ENCODE peak calls at places on chromosome 5, in five cellular contexts. G is right lobe of liver, D is A549, W is gastrocnemius medialis, Q is thoracic aorta. F is an unnamed sample. For H3K9me3 and H3K4me1, the result is how much of the 10 kb centered on the place peaks cover.

GRCh38 chr5:6676702-6677101 is 36.5 kb upstream of the TENT4A start:
- ATAC-seq in D (no peak), Q (no peak), G (no peak), W (no peak), F (no peak)

GRCh38 chr5:147939431-147940114 is 33.2 kb upstream of the C5orf46 start:
- ATAC-seq in D (no peak), G (no peak), W (no peak), Q (no peak), F (no peak)

GRCh38 chr5:110289213-110289810 is 437.2 kb downstream of the TMEM232 start:
- ATAC-seq in W (no peak), G (no peak), Q (no peak), D (no peak), F (no peak)

GRCh38 chr5:77311217-77311571 is 100.7 kb downstream of the PDE8B start:
- ATAC-seq in W (no peak), G (no peak), D (no peak), Q (no peak), F (no peak)

GRCh38 chr5:55345327-55345726 is 37.5 kb downstream of the MTREX start:
- ATAC-seq in W (no peak), D (no peak), G (peak), Q (no peak), F (no peak)

GRCh38 chr5:66351822-66352221 is 207.7 kb downstream of the SREK1 start:
- ATAC-seq in G (no peak), W (no peak), D (no peak), Q (no peak), F (no peak)

GRCh38 chr5:22887566-22887965 is 34.4 kb upstream of the CDH12 start:
- ATAC-seq in D (no peak), W (no peak), Q (no peak), G (no peak), F (no peak)

GRCh38 chr5:68368686-68369359 is 153.3 kb downstream of the PIK3R1 start:
- ATAC-seq in W (no peak), Q (no peak), D (no peak), G (no peak), F (no peak)

GRCh38 chr5:115601709-115602584 is at the start of gene TICAM2:
- ATAC-seq in G (peak), W (peak), Q (peak), D (peak), F (peak)

GRCh38 chr5:169298193-169298592 is 2.7 kb downstream of the SLIT3 start:
- ATAC-seq in W (no peak), Q (no peak), G (no peak), D (no peak), F (no peak)

GRCh38 chr5:78419396-78419795 is 59.0 kb downstream of the SCAMP1 start:
- ATAC-seq in G (no peak), D (no peak), W (no peak), Q (no peak), F (no peak)

GRCh38 chr5:78424680-78425079 is 64.3 kb downstream of the SCAMP1 start:
- ATAC-seq in D (no peak), G (no peak), Q (no peak), W (no peak), F (no peak)

GRCh38 chr5:78417026-78417425 is 56.6 kb downstream of the SCAMP1 start:
- ATAC-seq in W (no peak), G (no peak), Q (no peak), D (no peak), F (no peak)

GRCh38 chr5:78420548-78420947 is 60.1 kb downstream of the SCAMP1 start:
- ATAC-seq in Q (no peak), G (peak), W (no peak), D (no peak), F (no peak)
- H3K9me3 ChIP-seq in Q (under half), G (under half), W (under half), D (under half), F (under half)

DNA sequence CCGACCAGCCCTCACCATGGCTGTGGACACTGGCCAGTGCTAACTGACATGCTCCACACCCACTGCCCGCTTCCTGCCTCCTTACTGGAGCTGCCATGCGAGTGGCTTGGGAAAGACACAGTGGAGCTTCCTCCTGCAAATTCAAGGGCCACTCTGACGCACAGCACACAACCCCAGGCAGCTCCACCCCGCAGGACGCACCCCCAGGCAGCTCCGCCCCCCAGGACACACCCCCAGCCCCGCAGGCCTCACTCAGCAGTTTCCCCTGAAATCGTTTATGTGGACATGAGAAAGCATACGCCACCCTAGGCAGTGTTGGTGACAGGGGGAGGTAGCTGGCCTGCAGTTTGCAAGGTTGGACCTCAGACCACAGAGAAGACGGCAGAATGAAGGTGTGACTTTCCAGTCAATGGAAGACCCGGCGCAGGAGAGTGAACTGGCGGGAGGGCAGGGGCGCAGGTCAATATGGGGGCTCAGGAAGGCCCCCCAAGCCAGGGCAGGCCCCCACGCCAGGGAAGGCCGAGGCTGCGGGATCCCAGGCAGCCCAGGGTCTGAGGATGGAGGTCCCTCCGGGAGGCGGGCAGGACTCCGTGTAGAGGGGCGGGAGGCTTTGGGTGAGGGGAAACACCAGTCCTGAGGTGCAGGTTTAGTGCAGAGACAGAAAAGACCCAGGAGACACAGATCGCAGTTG is 21.6 kb downstream of the LPCAT1 start:
- ATAC-seq in Q (no peak), D (peak), W (no peak), G (peak), F (peak)
- H3K4me1 ChIP-seq in Q (under half), D (under half), W (under half), G (under half), F (under half)

GRCh38 chr5:19790811-19791466 is 197.1 kb downstream of the CDH18 start:
- ATAC-seq in D (no peak), W (no peak), Q (no peak), G (no peak), F (no peak)

DNA sequence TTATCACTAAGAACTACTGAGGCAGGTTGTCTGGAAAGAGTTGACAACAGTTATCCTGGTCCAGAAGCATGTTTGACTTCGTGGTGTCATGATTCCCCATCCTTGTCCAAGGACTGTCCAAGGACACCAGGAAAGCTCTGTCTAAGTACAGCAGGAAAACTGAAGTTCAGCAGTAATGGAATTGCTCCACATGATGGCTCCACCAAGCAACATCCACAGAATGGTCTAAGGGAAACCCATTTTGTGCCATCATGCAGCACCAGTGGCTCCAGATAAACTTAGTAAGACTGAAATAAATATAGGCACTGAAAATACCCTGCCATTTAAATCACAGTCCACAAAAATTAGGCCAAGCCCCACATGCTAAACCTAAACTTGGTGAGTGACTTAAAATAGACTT is 192.8 kb downstream of the CDH18 start:
- ATAC-seq in G (no peak), D (no peak), Q (no peak), W (no peak), F (no peak)
- TF ChIP-seq CTCF in G (no peak), D (no peak), Q (no peak), W (no peak), F (no peak)

GRCh38 chr5:141354900-141355469 is at the start of gene PCDHGA4:
- ATAC-seq in Q (no peak), D (no peak), W (no peak), G (no peak), F (no peak)

GRCh38 chr5:141355641-141356040 is 820 bp downstream of the PCDHGA4 start:
- ATAC-seq in W (no peak), G (no peak), Q (no peak), D (no peak), F (no peak)

GRCh38 chr5:141356133-141356532 is 1.3 kb downstream of the PCDHGA4 start:
- ATAC-seq in W (no peak), Q (no peak), D (no peak), G (no peak), F (no peak)

GRCh38 chr5:141349917-141350619 is at the start of gene PCDHGB1:
- ATAC-seq in D (peak), Q (no peak), W (peak), G (peak), F (no peak)

GRCh38 chr5:141351591-141351990 is 1.7 kb downstream of the PCDHGB1 start:
- ATAC-seq in Q (no peak), G (no peak), W (no peak), D (no peak), F (no peak)
- H3K9me3 ChIP-seq in Q (half or more), G (under half), W (under half), D (under half), F (under half)

GRCh38 chr5:135056316-135057030 is 22.4 kb upstream of the PITX1 start:
- ATAC-seq in G (no peak), W (peak), Q (no peak), D (no peak), F (no peak)

GRCh38 chr5:135059000-135059923 is 25.2 kb upstream of the PITX1 start:
- ATAC-seq in D (peak), W (no peak), Q (no peak), G (no peak), F (no peak)

GRCh38 chr5:135057233-135057632 is 23.2 kb upstream of the PITX1 start:
- ATAC-seq in Q (no peak), D (no peak), G (no peak), W (no peak), F (no peak)

GRCh38 chr5:135060021-135060420 is 26.0 kb upstream of the PITX1 start:
- ATAC-seq in W (no peak), G (no peak), Q (no peak), D (no peak), F (no peak)

DNA sequence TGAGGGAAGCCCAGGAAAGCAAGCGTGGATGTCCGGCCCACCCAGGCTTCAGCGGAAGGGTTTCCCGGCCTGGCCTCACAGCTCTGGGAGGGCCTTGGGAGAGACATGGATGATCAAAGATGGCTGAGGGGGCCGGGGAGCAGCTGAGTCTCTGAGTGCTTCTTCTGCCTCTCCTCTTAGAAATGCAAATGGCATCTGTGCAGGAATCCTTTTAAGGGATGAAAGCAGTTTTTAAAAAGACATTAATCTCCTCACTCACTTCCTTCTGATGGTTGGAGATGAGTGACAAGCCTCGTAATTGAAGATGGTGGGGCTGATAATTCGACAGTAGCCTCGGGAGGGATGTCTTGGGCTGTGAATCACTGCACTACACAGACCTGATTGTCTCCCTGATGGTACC is 24.3 kb upstream of the PITX1 start:
- ATAC-seq in G (no peak), W (no peak), Q (no peak), D (peak), F (no peak)
- H3K4me1 ChIP-seq in G (under half), W (under half), Q (under half), D (under half), F (under half)

DNA sequence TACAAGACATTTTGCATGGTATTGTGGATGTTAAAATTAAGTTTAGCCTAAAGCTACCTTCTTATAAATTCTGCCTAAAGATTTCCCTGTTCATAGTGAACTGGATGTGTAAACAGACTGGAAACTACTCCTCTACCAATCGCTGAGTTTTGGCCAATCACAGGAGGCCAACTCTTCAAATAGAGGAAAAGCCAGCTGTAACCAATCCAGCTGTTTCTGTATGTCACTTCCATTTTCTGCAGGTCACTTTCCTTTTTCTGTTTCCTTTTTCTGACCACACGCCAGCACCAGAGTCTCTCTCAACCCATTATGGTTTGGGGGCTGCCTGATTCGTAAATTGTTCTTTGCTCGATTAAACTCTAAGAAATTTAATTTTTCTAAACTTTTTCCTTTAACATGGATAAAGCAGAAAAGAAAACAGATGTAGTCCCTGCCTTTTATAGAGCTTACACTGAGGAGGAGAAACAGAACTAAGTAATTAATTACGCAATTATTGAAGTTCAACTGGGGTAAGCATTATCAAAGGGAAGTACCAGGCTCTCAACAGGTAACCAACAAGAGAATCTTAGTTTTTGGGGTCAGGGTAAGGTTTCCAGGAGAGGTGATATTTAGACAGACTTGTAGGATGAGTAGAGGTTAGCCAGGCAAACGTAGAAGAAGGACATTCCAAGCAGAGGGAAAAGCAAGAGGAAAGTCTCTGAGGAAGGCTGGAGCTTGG is 27.7 kb downstream of the RANBP3L start:
- ATAC-seq in W (no peak), G (peak), D (no peak), Q (no peak), F (no peak)
- TF ChIP-seq CTCF in W (no peak), G (no peak), D (no peak), Q (no peak), F (no peak)

GRCh38 chr5:180274695-180275094 is 17.2 kb downstream of the MAPK9 start:
- ATAC-seq in D (no peak), Q (no peak), W (no peak), G (no peak), F (no peak)
- H3K9me3 ChIP-seq in D (half or more), Q (under half), W (under half), G (under half), F (under half)